ENCODE peak calls at places on chromosome 1, in seven cellular contexts. Y is HCT116, F is GM12878, K is H1, B is HepG2, X is endothelial cell of umbilical vein, Z is K562. L is an unnamed sample.

GRCh38 chr1:46188295-46189030 is 9.8 kb downstream of the POMGNT1 start:
- DNase-seq in Y (no peak), F (no peak), K (no peak), B (no peak), X (no peak), Z (peak; percentile 36), L (no peak)

GRCh38 chr1:160711528-160712311 is at the start of gene CD48:
- DNase-seq in Y (no peak), F (no peak), K (no peak), B (no peak), X (no peak), Z (no peak), L (no peak)

GRCh38 chr1:184747089-184747955 is 7.3 kb downstream of the EDEM3 start:
- DNase-seq in Y (no peak), F (peak; percentile 48), K (no peak), B (no peak), X (no peak), Z (no peak), L (no peak)

GRCh38 chr1:227317541-227318002 is 720 bp downstream of the CDC42BPA start:
- DNase-seq in Y (no peak), F (no peak), K (peak; percentile 69), B (peak; percentile 44), X (peak; percentile 84), Z (peak; percentile 78), L (peak; percentile 61)

GRCh38 chr1:35660581-35661473 is 19.5 kb upstream of the PSMB2 start:
- DNase-seq in Y (no peak), F (no peak), K (no peak), B (no peak), X (peak; percentile 30), Z (peak; percentile 65), L (peak; percentile 75)

GRCh38 chr1:25695066-25695990 is 78.7 kb downstream of the MAN1C1 start:
- DNase-seq in Y (no peak), F (no peak), K (no peak), B (peak; percentile 66), X (peak; percentile 87), Z (peak; percentile 66), L (peak; percentile 99)

GRCh38 chr1:209326876-209327275 is 256.6 kb upstream of the CAMK1G start:
- DNase-seq in Y (no peak), F (no peak), K (no peak), B (no peak), X (no peak), Z (no peak), L (no peak)

GRCh38 chr1:54228638-54229079 is 28.7 kb downstream of the MRPL37 start:
- DNase-seq in Y (no peak), F (no peak), K (no peak), B (no peak), X (no peak), Z (no peak), L (no peak)

GRCh38 chr1:114510235-114511047 is 562 bp downstream of the TRIM33 start:
- DNase-seq in Y (peak; percentile 6), F (no peak), K (peak; percentile 70), B (no peak), X (peak; percentile 62), Z (peak; percentile 89), L (peak; percentile 30)

GRCh38 chr1:56033321-56034037 is 545.9 kb downstream of the PLPP3 start:
- DNase-seq in Y (no peak), F (no peak), K (no peak), B (no peak), X (no peak), Z (no peak), L (no peak)

GRCh38 chr1:16075337-16076002 is 2.0 kb upstream of the FAM131C start:
- DNase-seq in Y (no peak), F (no peak), K (no peak), B (no peak), X (no peak), Z (no peak), L (peak; percentile 85)

GRCh38 chr1:47771766-47772165 is 225.4 kb downstream of the TRABD2B start:
- DNase-seq in Y (no peak), F (no peak), K (no peak), B (no peak), X (no peak), Z (no peak), L (no peak)

GRCh38 chr1:2375923-2376260 is 15.5 kb downstream of the MORN1 start:
- DNase-seq in Y (no peak), F (no peak), K (no peak), B (no peak), X (no peak), Z (no peak), L (no peak)

GRCh38 chr1:8989821-8990220 is 36.4 kb downstream of the SLC2A7 start:
- DNase-seq in Y (no peak), F (no peak), K (no peak), B (no peak), X (no peak), Z (no peak), L (no peak)

GRCh38 chr1:184379111-184379752 is 7.6 kb upstream of the C1orf21 start:
- DNase-seq in Y (no peak), F (no peak), K (no peak), B (no peak), X (no peak), Z (peak; percentile 7), L (no peak)

GRCh38 chr1:205473966-205474365 is 18.1 kb upstream of the BLACAT1 start:
- DNase-seq in Y (no peak), F (no peak), K (no peak), B (no peak), X (no peak), Z (no peak), L (no peak)

GRCh38 chr1:167880570-167880969 is 33.4 kb downstream of the ADCY10 start:
- DNase-seq in Y (no peak), F (no peak), K (no peak), B (no peak), X (no peak), Z (peak; percentile 54), L (peak; percentile 17)

GRCh38 chr1:181149326-181150000 is 61.0 kb downstream of the IER5 start:
- DNase-seq in Y (no peak), F (no peak), K (no peak), B (no peak), X (no peak), Z (no peak), L (no peak)

GRCh38 chr1:118862755-118863154 is 125.4 kb downstream of the TBX15 start:
- DNase-seq in Y (no peak), F (no peak), K (no peak), B (peak; percentile 9), X (no peak), Z (no peak), L (no peak)
- TF ChIP-seq POLR2A in Y (no peak), F (no peak), K (no peak), B (no peak), X (no peak), Z (no peak), L (no peak)

DNA sequence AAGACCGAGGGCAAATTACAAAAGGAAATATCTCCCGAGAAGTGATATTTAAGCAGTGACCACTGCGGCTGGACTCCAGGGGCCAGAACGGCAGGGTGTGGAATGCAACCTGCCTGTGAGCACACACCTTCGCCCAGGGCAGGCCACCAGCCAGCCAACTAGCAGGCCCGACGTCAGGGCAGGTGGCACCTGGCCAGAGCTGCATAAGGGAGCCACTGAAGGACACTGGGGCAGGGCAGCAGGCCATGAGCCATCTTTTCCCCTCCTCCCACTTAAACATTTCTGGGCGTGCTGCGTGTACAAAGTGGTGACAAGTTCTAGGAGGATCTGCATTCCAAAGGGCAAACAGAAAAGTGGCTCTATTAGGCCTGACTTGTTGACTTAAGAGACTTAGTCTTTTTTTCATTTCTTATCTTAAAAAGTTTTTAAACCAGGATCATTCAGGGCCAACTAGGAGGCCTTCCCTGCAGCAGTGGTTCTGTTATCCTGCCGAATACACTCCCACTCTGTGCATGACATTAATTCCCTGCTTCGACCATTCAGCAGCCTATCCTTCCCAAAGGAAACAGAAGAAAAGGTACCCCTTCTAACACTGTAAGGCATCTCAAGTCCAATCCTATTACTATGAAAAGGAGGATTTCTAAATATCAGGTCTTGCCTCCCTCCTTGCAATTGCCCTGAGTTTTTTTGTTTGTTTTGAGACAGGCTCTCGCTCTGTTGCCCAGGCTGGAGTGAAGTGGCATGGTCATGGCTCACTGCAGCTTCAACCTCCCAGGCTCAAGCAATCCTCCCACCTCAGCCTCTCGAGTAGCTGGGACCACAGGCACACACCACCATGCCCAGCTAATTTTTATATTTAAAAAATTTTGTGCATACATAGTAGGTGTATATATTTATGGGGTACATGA is 96.3 kb downstream of the BCAR3 start:
- DNase-seq in Y (no peak), F (no peak), K (no peak), B (peak; percentile 89), X (no peak), Z (no peak), L (no peak)
- H3K9ac ChIP-seq in Y (no peak overlapping the region), F (no peak overlapping the region), K (no peak overlapping the region), B (no peak overlapping the region), X (no peak overlapping the region), Z (no peak overlapping the region), L (no peak overlapping the region)

GRCh38 chr1:39954870-39955546 is at the start of gene MFSD2A:
- DNase-seq in Y (peak; percentile 73), F (peak; percentile 55), K (peak; percentile 95), B (peak; percentile 50), X (peak; percentile 91), Z (no peak), L (peak; percentile 89)
- TF ChIP-seq POLR2A in Y (peak; percentile 47), F (peak; percentile 96), K (peak; percentile 84), B (no peak), X (no peak), Z (no peak), L (peak; percentile 87)

GRCh38 chr1:22453181-22453580 is 1.5 kb downstream of the ZBTB40 start:
- DNase-seq in Y (no peak), F (no peak), K (no peak), B (no peak), X (no peak), Z (no peak), L (no peak)
- H3K9ac ChIP-seq in Y (no peak overlapping the region), F (no peak overlapping the region), K (no peak overlapping the region), B (peak overlapping the region; percentile 84), X (no peak overlapping the region), Z (peak overlapping the region; percentile 87), L (no peak overlapping the region)

DNA sequence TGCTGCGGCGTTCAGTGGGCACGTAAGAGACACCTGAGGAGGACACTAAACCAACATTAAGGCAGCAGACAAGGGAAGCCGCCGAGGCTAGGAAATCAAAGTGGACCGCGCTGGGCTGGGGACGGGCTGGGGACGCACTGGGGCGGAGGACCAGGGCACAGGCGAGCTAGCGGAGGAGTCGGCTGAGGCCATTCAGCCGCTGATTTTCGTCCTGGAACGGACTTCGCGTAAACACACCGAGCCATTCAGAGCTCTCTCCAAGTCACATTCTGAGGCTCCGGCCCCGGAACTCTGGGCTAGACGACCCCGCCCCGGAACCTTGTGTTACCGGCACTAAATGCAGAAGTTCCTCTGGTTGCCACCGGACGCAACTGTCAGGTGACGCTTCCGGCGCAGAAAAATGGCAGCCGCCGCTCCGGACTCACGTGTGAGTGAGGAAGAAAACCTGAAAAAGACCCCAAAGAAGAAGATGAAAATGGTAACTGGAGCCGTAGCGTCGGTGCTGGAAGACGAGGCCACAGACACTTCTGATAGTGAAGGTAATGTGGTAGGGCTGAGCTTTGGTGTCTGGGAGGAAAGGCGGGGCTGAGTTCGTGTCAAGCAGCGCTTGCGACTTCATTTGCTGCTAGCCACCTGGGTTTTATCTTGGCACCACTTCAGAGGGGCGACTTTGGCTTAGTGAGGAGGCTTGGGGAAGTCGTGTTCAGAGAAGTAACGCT is at the start of gene RRP15:
- DNase-seq in Y (peak; percentile 69), F (peak; percentile 48), K (peak; percentile 91), B (peak; percentile 86), X (peak; percentile 80), Z (peak; percentile 95), L (peak; percentile 91)
- TF ChIP-seq POLR2A in Y (peak; percentile 72), F (peak; percentile 94), K (no peak), B (peak; percentile 83), X (peak; percentile 56), Z (peak; percentile 96), L (no peak)

L was measured in IMR-90.